ENCODE peak calls at places on chromosomes 6 and 20, in six cellular contexts. One of them, this sample, is unnamed.

GRCh38 chr6:108518714-108519576 is 41.8 kb upstream of the FOXO3 start:
- DNase-seq in WERI-Rb-1: no peak
- DNase-seq in SK-N-SH: peak; percentile 30
- DNase-seq in HFF-Myc: peak; percentile 26
- DNase-seq in cardiac muscle cell: peak; percentile 40
- DNase-seq in esophagus muscularis mucosa: no peak
- DNase-seq in this sample: no peak

GRCh38 chr20:52439385-52439784 is 247.8 kb upstream of the ZFP64 start:
- DNase-seq in WERI-Rb-1: no peak
- DNase-seq in cardiac muscle cell: no peak
- DNase-seq in esophagus muscularis mucosa: no peak
- DNase-seq in SK-N-SH: no peak
- DNase-seq in HFF-Myc: no peak
- DNase-seq in this sample: no peak

GRCh38 chr6:144809120-144809519 is 524.0 kb downstream of the UTRN start:
- DNase-seq in SK-N-SH: no peak
- DNase-seq in HFF-Myc: no peak
- DNase-seq in WERI-Rb-1: no peak
- DNase-seq in esophagus muscularis mucosa: no peak
- DNase-seq in cardiac muscle cell: no peak
- DNase-seq in this sample: no peak

GRCh38 chr20:43982886-43983285 is 68.2 kb downstream of the TOX2 start:
- DNase-seq in SK-N-SH: no peak
- DNase-seq in cardiac muscle cell: no peak
- DNase-seq in HFF-Myc: no peak
- DNase-seq in esophagus muscularis mucosa: no peak
- DNase-seq in WERI-Rb-1: no peak
- DNase-seq in this sample: no peak

GRCh38 chr6:30646450-30647038 is 389 bp upstream of the C6orf136 start:
- DNase-seq in WERI-Rb-1: peak; percentile 58
- DNase-seq in esophagus muscularis mucosa: no peak
- DNase-seq in SK-N-SH: peak; percentile 45
- DNase-seq in cardiac muscle cell: no peak
- DNase-seq in HFF-Myc: no peak
- DNase-seq in this sample: no peak

GRCh38 chr6:136963259-136963658 is 41.2 kb downstream of the SLC35D3 start:
- DNase-seq in HFF-Myc: no peak
- DNase-seq in WERI-Rb-1: no peak
- DNase-seq in esophagus muscularis mucosa: no peak
- DNase-seq in SK-N-SH: no peak
- DNase-seq in cardiac muscle cell: no peak
- DNase-seq in this sample: no peak

GRCh38 chr20:53628076-53628475 is 34.4 kb upstream of the ZNF217 start:
- DNase-seq in cardiac muscle cell: no peak
- DNase-seq in esophagus muscularis mucosa: no peak
- DNase-seq in WERI-Rb-1: no peak
- DNase-seq in SK-N-SH: no peak
- DNase-seq in HFF-Myc: no peak
- DNase-seq in this sample: no peak

GRCh38 chr6:16583151-16583762 is 178.0 kb downstream of the ATXN1 start:
- DNase-seq in SK-N-SH: no peak
- DNase-seq in cardiac muscle cell: no peak
- DNase-seq in HFF-Myc: no peak
- DNase-seq in WERI-Rb-1: no peak
- DNase-seq in esophagus muscularis mucosa: peak; percentile 53
- DNase-seq in this sample: no peak

GRCh38 chr6:38713812-38714211 is 1.3 kb upstream of the DNAH8 start:
- DNase-seq in cardiac muscle cell: no peak
- DNase-seq in WERI-Rb-1: no peak
- DNase-seq in SK-N-SH: no peak
- DNase-seq in HFF-Myc: no peak
- DNase-seq in esophagus muscularis mucosa: no peak
- DNase-seq in this sample: no peak

GRCh38 chr6:18154507-18155272 is at the start of gene TPMT:
- DNase-seq in esophagus muscularis mucosa: peak; percentile 99
- DNase-seq in cardiac muscle cell: no peak
- DNase-seq in SK-N-SH: no peak
- DNase-seq in WERI-Rb-1: no peak
- DNase-seq in HFF-Myc: no peak
- DNase-seq in this sample: no peak

GRCh38 chr6:108566406-108566805 is 5.7 kb downstream of the FOXO3 start:
- DNase-seq in cardiac muscle cell: no peak
- DNase-seq in esophagus muscularis mucosa: no peak
- DNase-seq in SK-N-SH: no peak
- DNase-seq in WERI-Rb-1: no peak
- DNase-seq in HFF-Myc: no peak
- DNase-seq in this sample: no peak

GRCh38 chr6:156791261-156791850 is 14.2 kb downstream of the ARID1B start:
- DNase-seq in esophagus muscularis mucosa: no peak
- DNase-seq in WERI-Rb-1: peak; percentile 38
- DNase-seq in SK-N-SH: peak; percentile 57
- DNase-seq in cardiac muscle cell: peak; percentile 81
- DNase-seq in HFF-Myc: no peak
- DNase-seq in this sample: no peak

GRCh38 chr6:94651239-94651638 is 926.1 kb upstream of the MANEA start:
- DNase-seq in WERI-Rb-1: no peak
- DNase-seq in cardiac muscle cell: no peak
- DNase-seq in esophagus muscularis mucosa: no peak
- DNase-seq in HFF-Myc: no peak
- DNase-seq in SK-N-SH: no peak
- DNase-seq in this sample: no peak

GRCh38 chr20:44170796-44171410 is 16.1 kb downstream of the JPH2 start:
- DNase-seq in WERI-Rb-1: no peak
- DNase-seq in HFF-Myc: no peak
- DNase-seq in esophagus muscularis mucosa: no peak
- DNase-seq in cardiac muscle cell: peak; percentile 37
- DNase-seq in SK-N-SH: no peak
- DNase-seq in this sample: no peak

GRCh38 chr20:24475356-24475755 is 5.9 kb downstream of the SYNDIG1 start:
- DNase-seq in SK-N-SH: no peak
- DNase-seq in WERI-Rb-1: no peak
- DNase-seq in esophagus muscularis mucosa: no peak
- DNase-seq in cardiac muscle cell: no peak
- DNase-seq in HFF-Myc: no peak
- DNase-seq in this sample: no peak

GRCh38 chr20:34627458-34627857 is 49.4 kb downstream of the PIGU start:
- DNase-seq in SK-N-SH: no peak
- DNase-seq in WERI-Rb-1: no peak
- DNase-seq in esophagus muscularis mucosa: no peak
- DNase-seq in HFF-Myc: no peak
- DNase-seq in cardiac muscle cell: no peak
- DNase-seq in this sample: no peak

GRCh38 chr6:2721219-2721618 is 29.5 kb downstream of the MYLK4 start:
- DNase-seq in WERI-Rb-1: no peak
- DNase-seq in HFF-Myc: no peak
- DNase-seq in SK-N-SH: no peak
- DNase-seq in esophagus muscularis mucosa: no peak
- DNase-seq in cardiac muscle cell: no peak
- DNase-seq in this sample: no peak

GRCh38 chr20:58219342-58219700 is 9.1 kb downstream of the ANKRD60 start:
- DNase-seq in esophagus muscularis mucosa: no peak
- DNase-seq in SK-N-SH: no peak
- DNase-seq in HFF-Myc: peak; percentile 88
- DNase-seq in WERI-Rb-1: no peak
- DNase-seq in cardiac muscle cell: peak; percentile 67
- DNase-seq in this sample: no peak

GRCh38 chr20:11906626-11907480 is 10.8 kb upstream of the BTBD3 start:
- DNase-seq in cardiac muscle cell: no peak
- DNase-seq in esophagus muscularis mucosa: no peak
- DNase-seq in SK-N-SH: no peak
- DNase-seq in WERI-Rb-1: no peak
- DNase-seq in HFF-Myc: no peak
- DNase-seq in this sample: no peak

GRCh38 chr20:58482416-58482815 is 32.8 kb downstream of the APCDD1L start:
- DNase-seq in WERI-Rb-1: no peak
- DNase-seq in cardiac muscle cell: peak; percentile 41
- DNase-seq in esophagus muscularis mucosa: no peak
- DNase-seq in HFF-Myc: peak; percentile 25
- DNase-seq in SK-N-SH: no peak
- DNase-seq in this sample: no peak

GRCh38 chr20:3510110-3510509 is 39.3 kb downstream of the ATRN start:
- DNase-seq in SK-N-SH: no peak
- DNase-seq in esophagus muscularis mucosa: no peak
- DNase-seq in cardiac muscle cell: peak; percentile 17
- DNase-seq in WERI-Rb-1: no peak
- DNase-seq in HFF-Myc: no peak
- DNase-seq in this sample: no peak

GRCh38 chr6:75437451-75438185 is 56.0 kb downstream of the FILIP1 start:
- DNase-seq in cardiac muscle cell: peak; percentile 74
- DNase-seq in esophagus muscularis mucosa: no peak
- DNase-seq in SK-N-SH: no peak
- DNase-seq in WERI-Rb-1: no peak
- DNase-seq in HFF-Myc: no peak
- DNase-seq in this sample: no peak

GRCh38 chr20:31707994-31708744 is 14.5 kb downstream of the BCL2L1 start:
- DNase-seq in SK-N-SH: no peak
- DNase-seq in cardiac muscle cell: no peak
- DNase-seq in HFF-Myc: no peak
- DNase-seq in esophagus muscularis mucosa: no peak
- DNase-seq in WERI-Rb-1: peak; percentile 66
- DNase-seq in this sample: no peak

GRCh38 chr6:85250586-85251216 is 199.2 kb upstream of the NT5E start:
- DNase-seq in SK-N-SH: no peak
- DNase-seq in WERI-Rb-1: no peak
- DNase-seq in esophagus muscularis mucosa: no peak
- DNase-seq in HFF-Myc: no peak
- DNase-seq in cardiac muscle cell: peak; percentile 64
- DNase-seq in this sample: no peak

GRCh38 chr6:121523628-121524027 is 88.2 kb downstream of the GJA1 start:
- DNase-seq in cardiac muscle cell: peak; percentile 45
- DNase-seq in SK-N-SH: no peak
- DNase-seq in WERI-Rb-1: no peak
- DNase-seq in esophagus muscularis mucosa: no peak
- DNase-seq in HFF-Myc: no peak
- DNase-seq in this sample: no peak

GRCh38 chr20:44491635-44492395 is 16.1 kb downstream of the TTPAL start:
- DNase-seq in HFF-Myc: no peak
- DNase-seq in WERI-Rb-1: no peak
- DNase-seq in cardiac muscle cell: peak; percentile 51
- DNase-seq in SK-N-SH: no peak
- DNase-seq in esophagus muscularis mucosa: no peak
- DNase-seq in this sample: no peak

GRCh38 chr6:10138917-10139316 is 276.0 kb downstream of the TFAP2A start:
- DNase-seq in WERI-Rb-1: no peak
- DNase-seq in SK-N-SH: no peak
- DNase-seq in esophagus muscularis mucosa: no peak
- DNase-seq in HFF-Myc: peak; percentile 38
- DNase-seq in cardiac muscle cell: no peak
- DNase-seq in this sample: no peak

DNA sequence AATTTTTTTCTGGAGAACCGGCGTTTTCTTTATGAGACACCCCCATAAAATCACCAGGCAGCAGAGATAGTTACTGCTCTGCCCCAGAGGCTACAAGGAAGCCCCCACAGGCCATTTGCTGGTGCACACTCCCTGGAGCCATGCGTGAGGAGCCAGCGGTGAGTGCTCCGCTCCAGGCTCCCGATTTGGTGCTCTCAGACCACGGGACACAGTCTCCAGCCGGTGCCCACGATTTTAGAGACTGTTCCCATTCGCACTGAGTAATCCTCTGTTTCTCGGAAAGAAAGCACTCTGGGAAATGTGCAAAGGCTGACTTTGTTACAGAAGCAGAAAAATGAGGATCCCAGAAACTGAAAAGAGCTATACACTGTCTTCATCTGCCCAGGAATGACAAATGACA is 104.9 kb downstream of the RNASET2 start:
- DNase-seq in esophagus muscularis mucosa: peak; percentile 86
- DNase-seq in SK-N-SH: no peak
- DNase-seq in WERI-Rb-1: no peak
- DNase-seq in cardiac muscle cell: no peak
- DNase-seq in HFF-Myc: no peak
- DNase-seq in this sample: no peak
- TF ChIP-seq CTCF in esophagus muscularis mucosa: no peak
- TF ChIP-seq CTCF in SK-N-SH: no peak
- TF ChIP-seq CTCF in WERI-Rb-1: no peak
- TF ChIP-seq CTCF in cardiac muscle cell: no peak
- TF ChIP-seq CTCF in HFF-Myc: no peak
- TF ChIP-seq CTCF in this sample: no peak

GRCh38 chr6:111668410-111668809 is 62.7 kb upstream of the TRAF3IP2 start:
- DNase-seq in SK-N-SH: peak; percentile 42
- DNase-seq in WERI-Rb-1: no peak
- DNase-seq in HFF-Myc: no peak
- DNase-seq in cardiac muscle cell: no peak
- DNase-seq in esophagus muscularis mucosa: no peak
- DNase-seq in this sample: no peak
- TF ChIP-seq CTCF in SK-N-SH: peak; percentile 41
- TF ChIP-seq CTCF in WERI-Rb-1: peak; percentile 29
- TF ChIP-seq CTCF in HFF-Myc: peak; percentile 26
- TF ChIP-seq CTCF in cardiac muscle cell: peak; percentile 36
- TF ChIP-seq CTCF in esophagus muscularis mucosa: peak; percentile 21
- TF ChIP-seq CTCF in this sample: no peak

GRCh38 chr6:41013473-41014153 is 25.4 kb downstream of the UNC5CL start:
- DNase-seq in HFF-Myc: no peak
- DNase-seq in SK-N-SH: no peak
- DNase-seq in WERI-Rb-1: no peak
- DNase-seq in esophagus muscularis mucosa: no peak
- DNase-seq in cardiac muscle cell: no peak
- DNase-seq in this sample: no peak

GRCh38 chr6:41021832-41022231 is 17.2 kb downstream of the UNC5CL start:
- DNase-seq in WERI-Rb-1: peak; percentile 64
- DNase-seq in cardiac muscle cell: peak; percentile 40
- DNase-seq in SK-N-SH: peak; percentile 39
- DNase-seq in HFF-Myc: peak; percentile 27
- DNase-seq in esophagus muscularis mucosa: no peak
- DNase-seq in this sample: no peak

GRCh38 chr6:41022294-41022693 is 16.7 kb downstream of the UNC5CL start:
- DNase-seq in esophagus muscularis mucosa: no peak
- DNase-seq in cardiac muscle cell: peak; percentile 13
- DNase-seq in HFF-Myc: peak; percentile 14
- DNase-seq in WERI-Rb-1: no peak
- DNase-seq in SK-N-SH: peak; percentile 56
- DNase-seq in this sample: no peak

GRCh38 chr6:41014780-41015179 is 24.2 kb downstream of the UNC5CL start:
- DNase-seq in cardiac muscle cell: no peak
- DNase-seq in HFF-Myc: no peak
- DNase-seq in SK-N-SH: no peak
- DNase-seq in WERI-Rb-1: no peak
- DNase-seq in esophagus muscularis mucosa: no peak
- DNase-seq in this sample: no peak

GRCh38 chr6:41017663-41018062 is 21.4 kb downstream of the UNC5CL start:
- DNase-seq in SK-N-SH: no peak
- DNase-seq in cardiac muscle cell: no peak
- DNase-seq in HFF-Myc: no peak
- DNase-seq in esophagus muscularis mucosa: no peak
- DNase-seq in WERI-Rb-1: no peak
- DNase-seq in this sample: no peak
- TF ChIP-seq CTCF in SK-N-SH: no peak
- TF ChIP-seq CTCF in cardiac muscle cell: no peak
- TF ChIP-seq CTCF in HFF-Myc: no peak
- TF ChIP-seq CTCF in esophagus muscularis mucosa: no peak
- TF ChIP-seq CTCF in WERI-Rb-1: no peak
- TF ChIP-seq CTCF in this sample: no peak

GRCh38 chr6:5946181-5946580 is 60.5 kb downstream of the NRN1 start:
- DNase-seq in WERI-Rb-1: no peak
- DNase-seq in esophagus muscularis mucosa: no peak
- DNase-seq in HFF-Myc: no peak
- DNase-seq in SK-N-SH: no peak
- DNase-seq in cardiac muscle cell: no peak
- DNase-seq in this sample: no peak

GRCh38 chr6:5946701-5947100 is 60.0 kb downstream of the NRN1 start:
- DNase-seq in SK-N-SH: no peak
- DNase-seq in HFF-Myc: no peak
- DNase-seq in esophagus muscularis mucosa: no peak
- DNase-seq in cardiac muscle cell: no peak
- DNase-seq in WERI-Rb-1: no peak
- DNase-seq in this sample: no peak

GRCh38 chr6:5950448-5950847 is 56.3 kb downstream of the NRN1 start:
- DNase-seq in HFF-Myc: no peak
- DNase-seq in cardiac muscle cell: peak; percentile 2
- DNase-seq in esophagus muscularis mucosa: no peak
- DNase-seq in SK-N-SH: peak; percentile 34
- DNase-seq in WERI-Rb-1: peak; percentile 48
- DNase-seq in this sample: no peak
- TF ChIP-seq CTCF in HFF-Myc: peak; percentile 59
- TF ChIP-seq CTCF in cardiac muscle cell: peak; percentile 27
- TF ChIP-seq CTCF in esophagus muscularis mucosa: no peak
- TF ChIP-seq CTCF in SK-N-SH: peak; percentile 59
- TF ChIP-seq CTCF in WERI-Rb-1: peak; percentile 88
- TF ChIP-seq CTCF in this sample: peak; percentile 24